ENCODE peak calls at places on chromosomes 7 and 10, in six cellular contexts. O is CD8-positive, alpha-beta T cell; L is stimulated activated effector memory CD8-positive, alpha-beta T cell treated with anti-CD3 and anti-CD28 coated beads, Interleukin-12 subunit alpha, Interleukin-12 subunit beta, amount 100 ng/mL, for 72 hours; H is HL-60; I is AG09319; B is activated CD4-positive, alpha-beta T cell treated with anti-CD3 and anti-CD28 coated beads, Interleukin-2, amount 10 ng/mL, durations not matched to agents 7 days and 5 days. P is an unnamed sample.

GRCh38 chr7:12518920-12519681 is 51.4 kb upstream of the SCIN start:
- DNase-seq in O (no peak), L (no peak), H (peak; percentile 11), I (no peak), B (no peak), P (no peak)

GRCh38 chr7:44549457-44549856 is 8.3 kb upstream of the NPC1L1 start:
- DNase-seq in O (no peak), L (no peak), H (no peak), I (no peak), B (no peak), P (no peak)

GRCh38 chr7:135573541-135573940 is 15.8 kb downstream of the NUP205 start:
- DNase-seq in O (no peak), L (no peak), H (no peak), I (no peak), B (no peak), P (no peak)

GRCh38 chr10:71728218-71728737 is 8.7 kb upstream of the C10orf105 start:
- DNase-seq in O (no peak), L (no peak), H (no peak), I (no peak), B (no peak), P (no peak)

GRCh38 chr10:55158643-55159042 is 357.6 kb upstream of the PCDH15 start:
- DNase-seq in O (no peak), L (no peak), H (no peak), I (no peak), B (no peak), P (no peak)

GRCh38 chr7:47967708-47968107 is 11.7 kb downstream of the HUS1 start:
- DNase-seq in O (no peak), L (no peak), H (no peak), I (no peak), B (no peak), P (no peak)

GRCh38 chr7:95027181-95027872 is 119.9 kb downstream of the PPP1R9A start:
- DNase-seq in O (no peak), L (no peak), H (no peak), I (no peak), B (no peak), P (no peak)

GRCh38 chr10:88963318-88963717 is 10.7 kb upstream of the ACTA2 start:
- DNase-seq in O (no peak), L (no peak), H (no peak), I (no peak), B (no peak), P (no peak)

GRCh38 chr10:79285315-79286185 is 61.7 kb upstream of the PPIF start:
- DNase-seq in O (no peak), L (peak; percentile 86), H (peak; percentile 39), I (no peak), B (peak; percentile 40), P (no peak)

GRCh38 chr10:133445751-133446708 is 7.7 kb upstream of the SCART1 start:
- DNase-seq in O (no peak), L (no peak), H (no peak), I (no peak), B (no peak), P (no peak)

GRCh38 chr7:151038951-151039849 is 9.1 kb upstream of the ASIC3 start:
- DNase-seq in O (no peak), L (peak; percentile 83), H (peak; percentile 67), I (no peak), B (peak; percentile 18), P (no peak)

GRCh38 chr7:142969183-142969582 is 7.0 kb upstream of the KEL start:
- DNase-seq in O (no peak), L (no peak), H (peak; percentile 6), I (no peak), B (no peak), P (no peak)

GRCh38 chr10:103626178-103626577 is 132.7 kb downstream of the NEURL1 start:
- DNase-seq in O (no peak), L (no peak), H (no peak), I (no peak), B (no peak), P (no peak)